ENCODE peak calls at places on chromosomes 11 and 22, in five cellular contexts. Q, N, C, T and Z are unnamed samples.

GRCh38 chr11:15704064-15704463 is 589.3 kb downstream of the INSC start:
- DNase-seq in Q (no peak), N (no peak), C (no peak), T (no peak), Z (no peak)

GRCh38 chr11:35103366-35104194 is 35.4 kb upstream of the CD44 start:
- DNase-seq in Q (peak), N (no peak), C (peak), T (no peak), Z (no peak)

GRCh38 chr22:19097518-19097917 is 24.7 kb downstream of the DGCR2 start:
- DNase-seq in Q (no peak), N (no peak), C (no peak), T (no peak), Z (no peak)

GRCh38 chr22:24506802-24507438 is 11.8 kb downstream of the UPB1 start:
- DNase-seq in Q (peak), N (no peak), C (peak), T (no peak), Z (peak)

GRCh38 chr11:15714641-15715399 is 600.1 kb downstream of the INSC start:
- DNase-seq in Q (peak), N (no peak), C (peak), T (no peak), Z (no peak)

GRCh38 chr11:62931501-62932278 is 10.5 kb upstream of the CHRM1 start:
- DNase-seq in Q (no peak), N (no peak), C (no peak), T (peak), Z (peak)

GRCh38 chr22:49678842-49679170 is 148.9 kb downstream of the BRD1 start:
- DNase-seq in Q (no peak), N (no peak), C (no peak), T (no peak), Z (no peak)

GRCh38 chr11:77669848-77670511 is 32.4 kb upstream of the CLNS1A start:
- DNase-seq in Q (peak), N (no peak), C (peak), T (no peak), Z (no peak)

GRCh38 chr22:39546889-39547586 is 14.5 kb upstream of the RPS19BP1 start:
- DNase-seq in Q (peak), N (no peak), C (peak), T (no peak), Z (no peak)

GRCh38 chr11:77381749-77382693 is 80.5 kb upstream of the GDPD4 start:
- DNase-seq in Q (peak), N (no peak), C (peak), T (no peak), Z (no peak)

GRCh38 chr22:41469218-41469851 is 418 bp downstream of the ACO2 start:
- DNase-seq in Q (no peak), N (no peak), C (no peak), T (peak), Z (no peak)

GRCh38 chr11:216081-216974 is 8.8 kb downstream of the RIC8A start:
- DNase-seq in Q (no peak), N (no peak), C (peak), T (no peak), Z (peak)

GRCh38 chr11:9004310-9004945 is 627 bp upstream of the NRIP3 start:
- DNase-seq in Q (no peak), N (no peak), C (no peak), T (peak), Z (peak)

GRCh38 chr22:45709004-45709739 is 37.5 kb downstream of the ATXN10 start:
- DNase-seq in Q (peak), N (no peak), C (peak), T (no peak), Z (no peak)

GRCh38 chr11:33997473-33998347 is 53.8 kb upstream of the CAPRIN1 start:
- DNase-seq in Q (no peak), N (no peak), C (peak), T (peak), Z (no peak)

GRCh38 chr22:28017859-28018258 is 98.8 kb upstream of the PITPNB start:
- DNase-seq in Q (no peak), N (no peak), C (no peak), T (no peak), Z (no peak)

GRCh38 chr22:21791635-21792625 is 56.3 kb upstream of the YPEL1 start:
- DNase-seq in Q (peak), N (no peak), C (no peak), T (no peak), Z (no peak)

GRCh38 chr22:49752598-49753091 is 75.0 kb downstream of the BRD1 start:
- DNase-seq in Q (no peak), N (no peak), C (no peak), T (no peak), Z (peak)

GRCh38 chr22:40436460-40437431 is 66.4 kb downstream of the SGSM3 start:
- DNase-seq in Q (peak), N (no peak), C (peak), T (peak), Z (no peak)

DNA sequence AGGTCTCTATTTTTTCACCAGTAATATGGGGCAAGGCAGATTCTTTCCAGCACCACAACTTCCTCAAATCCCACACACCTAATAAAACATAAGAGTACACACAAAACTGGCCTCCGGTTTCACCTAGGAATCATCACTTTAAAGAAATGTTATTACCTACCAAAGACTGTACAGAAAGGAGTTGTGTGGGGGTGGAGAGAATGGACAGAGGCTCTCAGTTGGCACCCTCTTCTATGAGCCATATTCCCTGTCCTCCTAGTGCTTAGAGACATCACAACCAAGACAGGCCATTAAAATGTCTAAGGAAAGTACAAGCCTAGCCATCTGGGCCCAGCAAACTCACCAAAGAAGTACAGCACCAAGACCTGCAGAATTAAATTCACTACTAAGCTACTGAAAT is 56.1 kb downstream of the RBFOX2 start:
- DNase-seq in Q (no peak), N (no peak), C (peak), T (no peak), Z (no peak)
- H3K9ac ChIP-seq in Q (peak), N (no peak), C (peak), T (no peak), Z (no peak)

GRCh38 chr11:119093951-119094815 is 7.5 kb downstream of the DPAGT1 start:
- DNase-seq in Q (peak), N (no peak), C (peak), T (no peak), Z (no peak)
- H3K23ac ChIP-seq in Q (peak), N (no peak), C (peak), T (no peak), Z (no peak)

GRCh38 chr11:94672636-94673035 is 95.5 kb upstream of the AMOTL1 start:
- DNase-seq in Q (no peak), N (no peak), C (no peak), T (no peak), Z (no peak)
- H3K18ac ChIP-seq in Q (no peak), N (no peak), C (no peak), T (no peak), Z (no peak)

DNA sequence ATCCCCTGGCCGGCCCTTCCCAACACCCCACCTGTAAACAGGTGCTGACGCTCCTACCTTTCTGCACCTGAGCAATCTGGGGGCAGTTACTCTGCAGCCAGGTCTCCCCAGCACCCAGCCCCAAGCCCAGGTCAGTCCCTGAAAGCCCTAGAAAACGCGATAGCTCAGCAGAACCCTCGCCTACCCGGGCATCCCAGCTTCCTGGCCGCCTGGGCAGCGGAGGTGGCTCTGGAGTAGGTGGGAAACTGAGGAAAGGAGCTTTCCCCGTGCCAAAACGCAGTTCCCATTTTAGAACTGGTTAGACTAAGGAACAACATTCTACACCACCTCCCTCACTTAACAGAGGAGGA is 445 bp downstream of the SYTL2 start:
- DNase-seq in Q (no peak), N (no peak), C (no peak), T (peak), Z (peak)
- H3K9ac ChIP-seq in Q (peak), N (no peak), C (peak), T (peak), Z (no peak)

DNA sequence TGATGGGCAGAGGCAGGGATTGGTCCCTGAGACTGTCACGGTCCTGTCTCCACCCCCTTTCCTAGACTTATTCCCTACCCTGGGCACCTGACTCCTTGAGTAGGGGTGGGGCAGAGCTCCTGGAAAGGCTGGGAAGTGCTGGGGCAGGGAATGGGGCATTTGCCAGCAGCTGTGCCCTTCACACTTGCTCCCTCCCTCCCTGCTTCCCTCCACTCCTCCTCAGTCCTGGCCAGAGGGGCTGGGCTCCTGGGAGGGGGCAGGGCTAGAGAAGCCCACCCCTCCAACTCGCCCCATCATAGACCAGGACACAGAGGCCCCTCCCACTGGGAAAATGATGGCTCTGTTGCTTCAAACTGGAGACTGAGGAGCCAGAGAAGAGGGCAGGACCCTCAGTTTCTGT is 11.6 kb downstream of the SCN2B start:
- DNase-seq in Q (no peak), N (no peak), C (no peak), T (no peak), Z (peak)
- H3K23ac ChIP-seq in Q (no peak), N (no peak), C (no peak), T (no peak), Z (no peak)

GRCh38 chr11:1220941-1221721 is 1.7 kb upstream of the MUC5B start:
- DNase-seq in Q (no peak), N (no peak), C (no peak), T (no peak), Z (peak)
- H3K18ac ChIP-seq in Q (no peak), N (no peak), C (no peak), T (no peak), Z (no peak)